ENCODE peak calls at places on chromosome 16, in five cellular contexts. One of them, this sample, is unnamed.

GRCh38 chr16:68229431-68230175 is 6.3 kb downstream of the ESRP2 start:
- DNase-seq in foreskin fibroblast: peak; percentile 59
- DNase-seq in A549: peak; percentile 55
- DNase-seq in stimulated activated CD8-positive, alpha-beta memory T cell treated with anti-CD3 and anti-CD28 coated beads, Interleukin-4, amount 100 ng/mL, for 1 hour: no peak
- DNase-seq in Daoy: no peak
- DNase-seq in this sample: peak; percentile 31

GRCh38 chr16:3431779-3432219 is 11.5 kb downstream of the ZNF597 start:
- DNase-seq in A549: no peak
- DNase-seq in Daoy: peak; percentile 53
- DNase-seq in stimulated activated CD8-positive, alpha-beta memory T cell treated with anti-CD3 and anti-CD28 coated beads, Interleukin-4, amount 100 ng/mL, for 1 hour: peak; percentile 17
- DNase-seq in foreskin fibroblast: no peak
- DNase-seq in this sample: no peak

GRCh38 chr16:68128577-68129305 is 43.6 kb downstream of the NFATC3 start:
- DNase-seq in Daoy: peak; percentile 31
- DNase-seq in A549: no peak
- DNase-seq in stimulated activated CD8-positive, alpha-beta memory T cell treated with anti-CD3 and anti-CD28 coated beads, Interleukin-4, amount 100 ng/mL, for 1 hour: no peak
- DNase-seq in foreskin fibroblast: no peak
- DNase-seq in this sample: no peak

GRCh38 chr16:56517206-56517605 is 2.6 kb downstream of the BBS2 start:
- DNase-seq in Daoy: no peak
- DNase-seq in A549: no peak
- DNase-seq in stimulated activated CD8-positive, alpha-beta memory T cell treated with anti-CD3 and anti-CD28 coated beads, Interleukin-4, amount 100 ng/mL, for 1 hour: no peak
- DNase-seq in foreskin fibroblast: no peak
- DNase-seq in this sample: no peak

GRCh38 chr16:54285414-54286066 is 1.0 kb downstream of the IRX3 start:
- DNase-seq in foreskin fibroblast: peak; percentile 53
- DNase-seq in stimulated activated CD8-positive, alpha-beta memory T cell treated with anti-CD3 and anti-CD28 coated beads, Interleukin-4, amount 100 ng/mL, for 1 hour: no peak
- DNase-seq in Daoy: peak; percentile 63
- DNase-seq in A549: peak; percentile 52
- DNase-seq in this sample: no peak

GRCh38 chr16:78984324-78984723 is 616.2 kb downstream of the MAF start:
- DNase-seq in stimulated activated CD8-positive, alpha-beta memory T cell treated with anti-CD3 and anti-CD28 coated beads, Interleukin-4, amount 100 ng/mL, for 1 hour: no peak
- DNase-seq in foreskin fibroblast: no peak
- DNase-seq in Daoy: peak; percentile 59
- DNase-seq in A549: peak; percentile 17
- DNase-seq in this sample: no peak

GRCh38 chr16:67177743-67178699 is 5.7 kb downstream of the MATCAP1 start:
- DNase-seq in Daoy: peak; percentile 39
- DNase-seq in A549: peak; percentile 76
- DNase-seq in stimulated activated CD8-positive, alpha-beta memory T cell treated with anti-CD3 and anti-CD28 coated beads, Interleukin-4, amount 100 ng/mL, for 1 hour: no peak
- DNase-seq in foreskin fibroblast: no peak
- DNase-seq in this sample: no peak

GRCh38 chr16:8912793-8913192 is 30.6 kb downstream of the LITAFD start:
- DNase-seq in Daoy: no peak
- DNase-seq in stimulated activated CD8-positive, alpha-beta memory T cell treated with anti-CD3 and anti-CD28 coated beads, Interleukin-4, amount 100 ng/mL, for 1 hour: no peak
- DNase-seq in foreskin fibroblast: no peak
- DNase-seq in A549: no peak
- DNase-seq in this sample: no peak

GRCh38 chr16:77273-77806 is 685 bp upstream of the MPG start:
- DNase-seq in A549: peak; percentile 73
- DNase-seq in foreskin fibroblast: peak; percentile 84
- DNase-seq in stimulated activated CD8-positive, alpha-beta memory T cell treated with anti-CD3 and anti-CD28 coated beads, Interleukin-4, amount 100 ng/mL, for 1 hour: no peak
- DNase-seq in Daoy: peak; percentile 40
- DNase-seq in this sample: no peak

GRCh38 chr16:87801679-87802300 is 36.0 kb upstream of the KLHDC4 start:
- DNase-seq in stimulated activated CD8-positive, alpha-beta memory T cell treated with anti-CD3 and anti-CD28 coated beads, Interleukin-4, amount 100 ng/mL, for 1 hour: no peak
- DNase-seq in A549: no peak
- DNase-seq in Daoy: no peak
- DNase-seq in foreskin fibroblast: no peak
- DNase-seq in this sample: no peak

GRCh38 chr16:89981414-89981813 is 32.9 kb downstream of the DEF8 start:
- DNase-seq in stimulated activated CD8-positive, alpha-beta memory T cell treated with anti-CD3 and anti-CD28 coated beads, Interleukin-4, amount 100 ng/mL, for 1 hour: no peak
- DNase-seq in Daoy: no peak
- DNase-seq in A549: no peak
- DNase-seq in foreskin fibroblast: no peak
- DNase-seq in this sample: no peak

GRCh38 chr16:13438064-13438463 is 481.9 kb upstream of the ERCC4 start:
- DNase-seq in stimulated activated CD8-positive, alpha-beta memory T cell treated with anti-CD3 and anti-CD28 coated beads, Interleukin-4, amount 100 ng/mL, for 1 hour: no peak
- DNase-seq in Daoy: no peak
- DNase-seq in foreskin fibroblast: no peak
- DNase-seq in A549: no peak
- DNase-seq in this sample: no peak

GRCh38 chr16:81220369-81220768 is 18.1 kb upstream of the BCO1 start:
- DNase-seq in Daoy: no peak
- DNase-seq in A549: no peak
- DNase-seq in foreskin fibroblast: no peak
- DNase-seq in stimulated activated CD8-positive, alpha-beta memory T cell treated with anti-CD3 and anti-CD28 coated beads, Interleukin-4, amount 100 ng/mL, for 1 hour: no peak
- DNase-seq in this sample: no peak

GRCh38 chr16:85056211-85056748 is 28.7 kb downstream of the KIAA0513 start:
- DNase-seq in stimulated activated CD8-positive, alpha-beta memory T cell treated with anti-CD3 and anti-CD28 coated beads, Interleukin-4, amount 100 ng/mL, for 1 hour: no peak
- DNase-seq in A549: no peak
- DNase-seq in foreskin fibroblast: no peak
- DNase-seq in Daoy: no peak
- DNase-seq in this sample: no peak

GRCh38 chr16:66910175-66910940 is 8.3 kb downstream of the CDH16 start:
- DNase-seq in A549: no peak
- DNase-seq in stimulated activated CD8-positive, alpha-beta memory T cell treated with anti-CD3 and anti-CD28 coated beads, Interleukin-4, amount 100 ng/mL, for 1 hour: no peak
- DNase-seq in Daoy: no peak
- DNase-seq in foreskin fibroblast: no peak
- DNase-seq in this sample: no peak

GRCh38 chr16:69861276-69862030 is 89.7 kb upstream of the CLEC18A start:
- DNase-seq in foreskin fibroblast: peak; percentile 10
- DNase-seq in Daoy: no peak
- DNase-seq in stimulated activated CD8-positive, alpha-beta memory T cell treated with anti-CD3 and anti-CD28 coated beads, Interleukin-4, amount 100 ng/mL, for 1 hour: no peak
- DNase-seq in A549: no peak
- DNase-seq in this sample: no peak

GRCh38 chr16:29710227-29711219 is 31.5 kb downstream of the QPRT start:
- DNase-seq in A549: peak; percentile 66
- DNase-seq in foreskin fibroblast: peak; percentile 67
- DNase-seq in Daoy: peak; percentile 49
- DNase-seq in stimulated activated CD8-positive, alpha-beta memory T cell treated with anti-CD3 and anti-CD28 coated beads, Interleukin-4, amount 100 ng/mL, for 1 hour: no peak
- DNase-seq in this sample: no peak

GRCh38 chr16:20781697-20782096 is 17.9 kb downstream of the ACSM3 start:
- DNase-seq in stimulated activated CD8-positive, alpha-beta memory T cell treated with anti-CD3 and anti-CD28 coated beads, Interleukin-4, amount 100 ng/mL, for 1 hour: no peak
- DNase-seq in foreskin fibroblast: no peak
- DNase-seq in Daoy: no peak
- DNase-seq in A549: no peak
- DNase-seq in this sample: no peak

GRCh38 chr16:12729448-12729847 is 74.2 kb downstream of the CPPED1 start:
- DNase-seq in Daoy: peak; percentile 53
- DNase-seq in A549: no peak
- DNase-seq in stimulated activated CD8-positive, alpha-beta memory T cell treated with anti-CD3 and anti-CD28 coated beads, Interleukin-4, amount 100 ng/mL, for 1 hour: no peak
- DNase-seq in foreskin fibroblast: peak; percentile 78
- DNase-seq in this sample: peak; percentile 3

GRCh38 chr16:30377812-30378235 is 3.2 kb downstream of the MYL11 start:
- DNase-seq in A549: peak; percentile 94
- DNase-seq in stimulated activated CD8-positive, alpha-beta memory T cell treated with anti-CD3 and anti-CD28 coated beads, Interleukin-4, amount 100 ng/mL, for 1 hour: peak; percentile 79
- DNase-seq in foreskin fibroblast: peak; percentile 87
- DNase-seq in Daoy: peak; percentile 81
- DNase-seq in this sample: peak; percentile 70

GRCh38 chr16:84839054-84839453 is 19.3 kb downstream of the CRISPLD2 start:
- DNase-seq in A549: no peak
- DNase-seq in Daoy: peak; percentile 78
- DNase-seq in stimulated activated CD8-positive, alpha-beta memory T cell treated with anti-CD3 and anti-CD28 coated beads, Interleukin-4, amount 100 ng/mL, for 1 hour: no peak
- DNase-seq in foreskin fibroblast: no peak
- DNase-seq in this sample: no peak

This sample was measured in HS-27A.